ENCODE peak calls at places on chromosomes 12 and 14, in six cellular contexts. R is OCI-LY7, M is fibroblast of lung, P is PC-3, W is neural progenitor cell, Q is heart right ventricle. L is an unnamed sample.

GRCh38 chr14:58947816-58948440 is 240.5 kb upstream of the DAAM1 start:
- DNase-seq in P (peak; percentile 40), W (peak; percentile 12), M (peak; percentile 24), Q (no peak), R (no peak), L (no peak)

GRCh38 chr12:40819427-40820108 is 127.3 kb downstream of the CNTN1 start:
- DNase-seq in Q (no peak), R (no peak), P (no peak), M (no peak), W (peak; percentile 86), L (no peak)

GRCh38 chr12:2844786-2845185 is 10.0 kb upstream of the NRIP2 start:
- DNase-seq in P (no peak), M (peak; percentile 67), Q (no peak), R (no peak), W (peak; percentile 35), L (no peak)

GRCh38 chr12:104802198-104802597 is 155.9 kb downstream of the SLC41A2 start:
- DNase-seq in R (no peak), W (no peak), P (peak; percentile 34), M (peak; percentile 72), Q (no peak), L (no peak)

GRCh38 chr12:130719263-130719892 is 3.3 kb upstream of the RIMBP2 start:
- DNase-seq in W (no peak), Q (no peak), P (no peak), M (no peak), R (no peak), L (no peak)

GRCh38 chr12:46608431-46609280 is 217.1 kb downstream of the SLC38A4 start:
- DNase-seq in M (peak; percentile 83), P (peak; percentile 30), W (no peak), R (no peak), Q (no peak), L (no peak)

GRCh38 chr14:63857467-63858030 is 4.7 kb downstream of the SYNE2 start:
- DNase-seq in M (peak; percentile 43), W (no peak), P (peak; percentile 32), R (no peak), Q (no peak), L (no peak)

GRCh38 chr14:54776361-54777001 is 126.1 kb downstream of the GCH1 start:
- DNase-seq in Q (peak; percentile 59), P (no peak), M (peak; percentile 92), W (no peak), R (no peak), L (peak; percentile 29)

GRCh38 chr14:76282581-76282980 is 93.4 kb upstream of the ESRRB start:
- DNase-seq in P (no peak), W (no peak), M (no peak), Q (no peak), R (no peak), L (no peak)

GRCh38 chr12:45191239-45191638 is 24.7 kb upstream of the ANO6 start:
- DNase-seq in R (no peak), Q (no peak), P (peak; percentile 26), M (peak; percentile 52), W (no peak), L (no peak)

GRCh38 chr14:71318097-71318459 is 410.8 kb downstream of the PCNX1 start:
- DNase-seq in Q (no peak), R (no peak), M (no peak), W (no peak), P (no peak), L (no peak)

GRCh38 chr12:102234599-102234998 is 37.0 kb upstream of the PMCH start:
- DNase-seq in W (no peak), R (no peak), Q (no peak), P (no peak), M (no peak), L (no peak)

GRCh38 chr14:96582641-96582980 is 80.4 kb downstream of the PAPOLA start:
- DNase-seq in P (no peak), R (no peak), M (no peak), Q (no peak), W (no peak), L (no peak)

GRCh38 chr12:3336606-3337311 is 154.2 kb upstream of the PRMT8 start:
- DNase-seq in W (peak; percentile 57), P (peak; percentile 22), R (no peak), Q (no peak), M (peak; percentile 62), L (no peak)

GRCh38 chr12:43290836-43291235 is 261.2 kb downstream of the ADAMTS20 start:
- DNase-seq in Q (no peak), P (no peak), R (no peak), M (peak; percentile 56), W (no peak), L (no peak)

GRCh38 chr12:51392556-51393237 is 1.5 kb upstream of the GALNT6 start:
- DNase-seq in R (no peak), M (peak; percentile 54), W (peak; percentile 71), P (no peak), Q (no peak), L (no peak)
- H3K4me3 ChIP-seq in R (no peak overlapping the region), M (peak overlapping the region; percentile 49), W (peak overlapping the region; percentile 64), P (peak overlapping the region; percentile 88), Q (peak overlapping the region; percentile 61), L (no peak overlapping the region)

DNA sequence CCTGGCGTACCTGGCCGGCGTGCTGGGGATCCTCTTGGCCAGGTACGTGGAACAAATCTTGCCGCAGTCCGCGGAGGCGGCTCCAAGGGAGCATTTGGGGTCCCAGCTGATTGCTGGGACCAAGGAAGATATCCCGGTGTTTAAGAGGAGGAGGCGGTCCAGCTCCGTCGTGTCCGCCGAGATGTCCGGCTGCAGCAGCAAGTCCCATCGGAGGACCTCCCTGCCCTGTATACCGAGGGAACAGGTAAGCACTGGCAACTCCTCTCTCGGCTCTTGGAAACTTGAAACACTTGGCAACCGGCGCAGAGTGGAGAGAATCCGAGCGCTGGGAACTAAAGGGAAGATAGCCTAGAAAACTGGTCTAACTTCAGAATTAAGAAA is 1.7 kb downstream of the PDE3A start:
- DNase-seq in R (no peak), W (peak; percentile 32), M (peak; percentile 36), Q (no peak), P (no peak), L (peak; percentile 33)
- H3K27ac ChIP-seq in R (no peak overlapping the region), W (no peak overlapping the region), M (no peak overlapping the region), Q (peak overlapping the region; percentile 96), P (no peak overlapping the region), L (peak overlapping the region; percentile 46)

GRCh38 chr12:88175544-88175943 is 33.4 kb downstream of the TMTC3 start:
- DNase-seq in R (no peak), M (no peak), P (no peak), Q (no peak), W (no peak), L (no peak)
- H3K4me3 ChIP-seq in R (no peak overlapping the region), M (no peak overlapping the region), P (no peak overlapping the region), Q (no peak overlapping the region), W (no peak overlapping the region), L (no peak overlapping the region)

DNA sequence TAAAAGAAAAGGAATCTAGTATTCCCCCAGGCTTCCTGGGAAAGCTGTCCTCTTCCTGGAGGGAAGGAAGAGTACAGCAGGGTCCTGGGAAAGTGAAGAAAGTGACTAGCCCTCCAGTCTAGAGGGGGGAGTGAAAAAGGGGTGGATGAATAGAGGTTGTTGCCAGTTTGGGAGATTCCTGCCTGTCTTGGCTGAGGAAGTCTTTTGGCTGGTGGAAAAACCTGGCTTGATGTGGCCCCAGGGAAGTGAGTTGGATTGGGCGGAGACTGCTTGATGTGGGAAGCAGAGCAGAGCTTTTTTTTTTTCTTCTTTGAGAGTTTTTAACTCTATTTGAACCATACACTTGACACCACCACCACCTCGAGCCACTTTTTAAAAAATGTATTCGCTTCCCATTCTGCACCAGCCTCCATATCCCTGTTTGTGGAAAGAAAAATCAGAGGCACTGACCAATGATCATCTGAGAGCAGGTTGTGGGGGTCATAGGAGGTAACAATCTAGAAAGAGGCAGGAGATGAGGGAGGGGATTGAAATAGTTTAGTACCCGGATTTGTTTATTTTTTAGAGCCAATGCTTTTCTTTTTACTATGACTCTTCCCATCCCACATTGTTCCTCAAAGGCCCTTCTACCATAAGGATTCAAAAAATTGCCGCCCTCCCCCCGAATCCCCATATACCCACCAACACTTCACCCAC is 718 bp upstream of the DTX3 start:
- DNase-seq in Q (no peak), R (no peak), P (peak; percentile 62), W (no peak), M (peak; percentile 78), L (peak; percentile 71)
- H3K27ac ChIP-seq in Q (peak overlapping the region; percentile 83), R (no peak overlapping the region), P (no peak overlapping the region), W (no peak overlapping the region), M (no peak overlapping the region), L (peak overlapping the region; percentile 89)

GRCh38 chr14:72925815-72926291 is 411 bp upstream of the DCAF4 start:
- DNase-seq in R (no peak), Q (no peak), W (no peak), P (no peak), M (no peak), L (no peak)
- H3K4me3 ChIP-seq in R (peak overlapping the region; percentile 85), Q (peak overlapping the region; percentile 83), W (peak overlapping the region; percentile 59), P (peak overlapping the region; percentile 77), M (peak overlapping the region; percentile 89), L (peak overlapping the region; percentile 63)

DNA sequence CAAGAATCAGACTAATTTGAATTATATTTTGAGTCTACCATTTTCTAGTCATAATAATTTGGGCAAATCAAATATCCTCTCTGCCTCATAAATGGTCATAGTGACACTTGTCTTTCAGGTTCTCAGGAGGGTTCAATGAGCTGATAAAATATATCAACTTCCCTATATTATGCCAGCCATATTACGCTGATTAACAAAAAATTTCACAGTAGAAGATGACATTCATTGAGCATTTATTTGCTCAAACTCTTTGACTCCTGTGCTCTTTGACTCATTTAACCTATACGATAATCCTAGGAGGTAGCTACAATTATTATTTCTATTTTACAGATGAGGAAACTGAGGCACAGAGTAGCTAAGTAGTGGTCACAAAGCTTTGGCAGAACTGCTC is 60.0 kb upstream of the CCDC91 start:
- DNase-seq in Q (no peak), M (no peak), R (no peak), P (no peak), W (no peak), L (no peak)
- H3K27ac ChIP-seq in Q (no peak overlapping the region), M (peak overlapping the region; percentile 57), R (no peak overlapping the region), P (peak overlapping the region; percentile 92), W (no peak overlapping the region), L (no peak overlapping the region)

DNA sequence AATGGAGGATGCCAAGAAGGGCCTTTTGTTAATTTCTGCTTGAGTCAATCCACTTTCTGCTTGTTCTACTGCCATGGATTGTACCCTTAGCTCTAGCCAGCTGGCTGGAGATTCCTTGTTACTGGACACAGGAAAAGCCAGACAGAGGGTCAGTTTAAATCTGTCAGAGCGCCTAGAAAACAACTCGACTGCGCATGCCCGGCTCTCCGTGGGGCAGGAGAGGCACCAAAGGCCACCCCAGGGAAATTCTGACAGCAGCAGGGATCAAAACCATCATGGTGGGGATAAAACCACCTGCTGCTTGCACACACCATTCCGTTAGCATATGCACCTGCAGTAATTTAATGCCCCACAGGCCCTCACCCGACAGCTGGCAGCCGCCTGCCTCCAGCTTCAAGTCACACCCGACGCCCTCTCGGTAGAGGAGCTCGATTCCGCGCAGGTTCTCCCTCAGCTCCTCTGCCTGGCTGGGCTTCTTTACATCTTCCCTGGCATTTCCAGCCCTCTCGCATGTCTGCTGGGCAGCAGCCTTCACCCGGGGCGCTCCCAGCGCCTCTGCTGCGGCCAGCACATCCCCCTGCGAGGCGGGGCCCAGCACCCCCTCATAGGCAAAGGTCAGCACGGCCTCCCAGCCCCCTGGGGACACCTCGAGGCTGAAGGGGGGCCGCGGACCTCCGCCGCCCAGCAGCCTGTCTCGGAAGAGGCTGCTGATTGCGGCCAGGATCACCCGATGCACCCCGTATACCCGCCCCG is 1.1 kb downstream of the KLHL33 start:
- DNase-seq in Q (peak; percentile 82), W (no peak), P (no peak), M (peak; percentile 6), R (no peak), L (peak; percentile 53)
- H3K4me3 ChIP-seq in Q (peak overlapping the region; percentile 55), W (no peak overlapping the region), P (no peak overlapping the region), M (no peak overlapping the region), R (no peak overlapping the region), L (peak overlapping the region; percentile 10)